ENCODE peak calls at places on chromosome 6, in nine cellular contexts. I is body of pancreas, L is erythroblast, U is tibial nerve, T is GM12891, G is transverse colon, S is heart left ventricle, D is esophagus squamous epithelium, B is IMR-90. E is an unnamed sample.

GRCh38 chr6:89311853-89312531 is 3.1 kb downstream of the GABRR2 start:
- DNase-seq in B (peak; percentile 54), I (peak; percentile 57), S (peak; percentile 74), L (no peak), D (no peak), U (peak; percentile 61), G (peak; percentile 55), T (no peak), E (no peak)

GRCh38 chr6:132161283-132161682 is 210.1 kb upstream of the CCN2 start:
- DNase-seq in I (no peak), D (no peak), B (peak; percentile 80), S (no peak), G (no peak), L (no peak), U (no peak), T (no peak), E (no peak)

GRCh38 chr6:130029163-130029562 is 10.8 kb downstream of the L3MBTL3 start:
- DNase-seq in T (no peak), U (no peak), I (no peak), B (no peak), G (no peak), L (no peak), D (no peak), S (no peak), E (no peak)

GRCh38 chr6:27786048-27786447 is 126.1 kb downstream of the OR2B2 start:
- DNase-seq in G (no peak), L (no peak), T (no peak), U (no peak), I (no peak), S (no peak), D (no peak), B (no peak), E (no peak)

GRCh38 chr6:129980821-129981220 is 37.6 kb upstream of the L3MBTL3 start:
- DNase-seq in T (no peak), U (no peak), D (no peak), I (no peak), S (no peak), G (no peak), B (no peak), L (no peak), E (no peak)

GRCh38 chr6:3230275-3231212 is 3.1 kb upstream of the TUBB2B start:
- DNase-seq in B (peak; percentile 34), U (peak; percentile 28), S (no peak), I (no peak), G (no peak), D (no peak), T (no peak), L (no peak), E (no peak)

GRCh38 chr6:163170294-163170883 is 244.1 kb upstream of the QKI start:
- DNase-seq in T (peak; percentile 22), B (no peak), I (no peak), U (no peak), D (no peak), S (no peak), L (peak; percentile 66), G (no peak), E (no peak)

GRCh38 chr6:53846250-53846649 is 51.4 kb downstream of the LRRC1 start:
- DNase-seq in U (no peak), B (no peak), L (no peak), G (no peak), I (no peak), S (no peak), T (no peak), D (no peak), E (no peak)

GRCh38 chr6:33132121-33132524 is 56.3 kb downstream of the HLA-DPB1 start:
- DNase-seq in B (no peak), I (no peak), D (no peak), L (no peak), G (no peak), T (no peak), U (no peak), S (no peak), E (no peak)

GRCh38 chr6:26021350-26022165 is 59.0 kb downstream of the TRIM38 start:
- DNase-seq in U (peak; percentile 89), S (peak; percentile 95), D (peak; percentile 77), G (peak; percentile 96), T (no peak), L (peak; percentile 97), B (peak; percentile 93), I (peak; percentile 95), E (peak; percentile 94)

GRCh38 chr6:15662246-15663056 is at the start of gene DTNBP1:
- DNase-seq in B (peak; percentile 16), D (peak; percentile 9), L (peak; percentile 89), I (peak; percentile 77), S (peak; percentile 90), T (peak; percentile 65), G (peak; percentile 89), U (peak; percentile 73), E (peak; percentile 62)

GRCh38 chr6:32945106-32945761 is 4.4 kb upstream of the HLA-DMB start:
- DNase-seq in B (peak; percentile 86), G (peak; percentile 67), T (no peak), D (no peak), L (no peak), S (no peak), U (no peak), I (peak; percentile 43), E (no peak)

GRCh38 chr6:115896538-115897129 is 164.1 kb downstream of the FRK start:
- DNase-seq in T (no peak), I (peak; percentile 19), B (peak; percentile 29), U (peak; percentile 25), L (peak; percentile 52), D (no peak), S (no peak), G (no peak), E (no peak)

GRCh38 chr6:161138545-161139303 is 135.1 kb downstream of the AGPAT4 start:
- DNase-seq in B (no peak), I (no peak), S (no peak), L (no peak), T (no peak), G (no peak), D (no peak), U (no peak), E (no peak)

GRCh38 chr6:111024661-111025060 is 42.8 kb downstream of the RPF2 start:
- DNase-seq in U (no peak), T (no peak), S (no peak), G (no peak), I (no peak), L (no peak), B (no peak), D (no peak), E (no peak)

GRCh38 chr6:23498013-23498412 is 628.0 kb upstream of the NRSN1 start:
- DNase-seq in B (peak; percentile 60), G (no peak), T (no peak), I (no peak), L (peak; percentile 62), S (no peak), U (no peak), D (no peak), E (no peak)

GRCh38 chr6:7742214-7742613 is 16.3 kb downstream of the BMP6 start:
- DNase-seq in D (no peak), L (no peak), G (no peak), S (no peak), B (no peak), T (no peak), U (no peak), I (no peak), E (no peak)
- TF ChIP-seq POLR2A in D (no peak), L (no peak), G (no peak), S (no peak), B (no peak), T (no peak), U (no peak), I (no peak), E (no peak)

GRCh38 chr6:107115695-107116327 is 496 bp upstream of the BEND3 start:
- DNase-seq in S (no peak), D (no peak), U (no peak), I (peak; percentile 58), B (no peak), L (peak; percentile 58), T (peak; percentile 43), G (peak; percentile 59), E (no peak)

GRCh38 chr6:107116328-107116892 is 1.1 kb upstream of the BEND3 start:
- DNase-seq in B (no peak), U (no peak), G (peak; percentile 63), L (peak; percentile 54), I (peak; percentile 74), D (no peak), T (no peak), S (no peak), E (no peak)

GRCh38 chr6:107113460-107114212 is 1.7 kb downstream of the BEND3 start:
- DNase-seq in L (no peak), D (no peak), I (peak; percentile 18), G (peak; percentile 27), T (no peak), U (no peak), B (no peak), S (no peak), E (no peak)

GRCh38 chr6:107114213-107114871 is 973 bp downstream of the BEND3 start:
- DNase-seq in D (no peak), T (peak; percentile 82), S (peak; percentile 94), B (peak; percentile 81), I (peak; percentile 88), G (peak; percentile 89), L (peak; percentile 93), U (peak; percentile 61), E (peak; percentile 86)

GRCh38 chr6:107114872-107115694 is at the start of gene BEND3:
- DNase-seq in L (peak; percentile 77), B (no peak), G (peak; percentile 38), D (no peak), U (no peak), I (peak; percentile 42), S (peak; percentile 60), T (peak; percentile 46), E (no peak)
- TF ChIP-seq POLR2A in L (no peak), B (no peak), G (no peak), D (no peak), U (no peak), I (no peak), S (no peak), T (no peak), E (no peak)

GRCh38 chr6:136249811-136250685 is at the start of gene MTFR2:
- DNase-seq in T (peak; percentile 68), B (peak; percentile 99), G (peak; percentile 96), D (peak; percentile 91), L (peak; percentile 98), U (peak; percentile 95), S (peak; percentile 97), I (peak; percentile 99), E (peak; percentile 94)
- TF ChIP-seq POLR2A in T (peak; percentile 91), B (peak; percentile 82), G (no peak), D (no peak), L (peak; percentile 90), U (no peak), S (peak; percentile 46), I (peak; percentile 52), E (no peak)

GRCh38 chr6:37222125-37222967 is 35.2 kb upstream of the TBC1D22B start:
- DNase-seq in B (peak; percentile 83), I (peak; percentile 96), U (no peak), G (peak; percentile 81), D (no peak), T (peak; percentile 77), L (peak; percentile 87), S (peak; percentile 88), E (peak; percentile 48)
- TF ChIP-seq POLR2A in B (no peak), I (peak; percentile 51), U (no peak), G (no peak), D (no peak), T (no peak), L (no peak), S (peak; percentile 17), E (no peak)